ENCODE peak calls at places on chromosomes 6 and 20, in six cellular contexts. S, V, L, O, D and A are unnamed samples.

GRCh38 chr6:28648035-28648877 is 122.6 kb downstream of the GPX5 start:
- DNase-seq in L (peak; percentile 38), V (peak; percentile 87), S (no peak), O (peak; percentile 79), D (peak; percentile 44), A (peak; percentile 82)

GRCh38 chr20:10060223-10060622 is 25.4 kb downstream of the ANKEF1 start:
- DNase-seq in D (no peak), V (no peak), L (no peak), S (no peak), O (no peak), A (peak; percentile 7)

GRCh38 chr6:11370191-11371018 is 137.9 kb upstream of the NEDD9 start:
- DNase-seq in V (no peak), D (no peak), L (no peak), S (no peak), O (peak; percentile 19), A (no peak)

GRCh38 chr20:35398660-35399144 is 13.1 kb downstream of the UQCC1 start:
- DNase-seq in D (no peak), V (no peak), O (peak; percentile 92), L (no peak), S (no peak), A (peak; percentile 76)

GRCh38 chr6:129317931-129318820 is 391.8 kb downstream of the ARHGAP18 start:
- DNase-seq in S (no peak), L (no peak), D (no peak), V (no peak), O (peak; percentile 75), A (peak; percentile 67)

GRCh38 chr6:27865952-27866369 is 46.2 kb downstream of the OR2B2 start:
- DNase-seq in O (no peak), V (peak; percentile 42), L (no peak), D (no peak), S (no peak), A (no peak)

GRCh38 chr20:19861147-19861759 is 103.2 kb downstream of the RIN2 start:
- DNase-seq in O (no peak), S (no peak), L (no peak), V (no peak), D (no peak), A (no peak)

GRCh38 chr6:74280130-74280692 is 584.2 kb downstream of the CD109 start:
- DNase-seq in O (no peak), S (no peak), V (no peak), L (no peak), D (peak; percentile 20), A (no peak)

GRCh38 chr6:247353-247752 is 44.9 kb upstream of the DUSP22 start:
- DNase-seq in V (no peak), O (no peak), D (no peak), L (no peak), S (no peak), A (no peak)

GRCh38 chr6:53282741-53283140 is 66.0 kb downstream of the ELOVL5 start:
- DNase-seq in D (no peak), L (no peak), O (no peak), S (no peak), V (no peak), A (peak; percentile 73)

GRCh38 chr6:62746968-62747367 is 460.9 kb upstream of the KHDRBS2 start:
- DNase-seq in V (no peak), L (no peak), S (no peak), D (no peak), O (no peak), A (no peak)

GRCh38 chr20:43755851-43756250 is 29.0 kb upstream of the GTSF1L start:
- DNase-seq in V (no peak), O (peak; percentile 42), D (no peak), L (no peak), S (no peak), A (peak; percentile 49)

GRCh38 chr20:46206025-46206424 is 87.9 kb downstream of the CD40 start:
- DNase-seq in S (no peak), V (peak; percentile 73), O (peak; percentile 57), L (peak; percentile 40), D (peak; percentile 48), A (no peak)